ENCODE peak calls at places on chromosome 14, in seven cellular contexts. One of them, this sample, is unnamed.
A peak's percentile ranks its signal among the peaks of the same experiment; 100 is the strongest.

GRCh38 chr14:40599726-40600125 is 1007.0 kb upstream of the LRFN5 start:
- DNase-seq in lower lobe of right lung: no peak
- DNase-seq in GM12865: no peak
- DNase-seq in body of pancreas: no peak
- DNase-seq in A549: no peak
- DNase-seq in cardiac fibroblast: no peak
- DNase-seq in AG10803: no peak
- DNase-seq in this sample: no peak

GRCh38 chr14:77140937-77141591 is 527 bp downstream of the ZDHHC22 start:
- DNase-seq in GM12865: no peak
- DNase-seq in body of pancreas: no peak
- DNase-seq in cardiac fibroblast: peak; percentile 20
- DNase-seq in lower lobe of right lung: no peak
- DNase-seq in AG10803: no peak
- DNase-seq in A549: peak; percentile 49
- DNase-seq in this sample: peak; percentile 18

GRCh38 chr14:85587152-85587697 is 57.3 kb downstream of the FLRT2 start:
- DNase-seq in cardiac fibroblast: peak; percentile 81
- DNase-seq in lower lobe of right lung: no peak
- DNase-seq in A549: peak; percentile 46
- DNase-seq in GM12865: no peak
- DNase-seq in body of pancreas: no peak
- DNase-seq in AG10803: peak; percentile 80
- DNase-seq in this sample: peak; percentile 65

GRCh38 chr14:93073833-93074769 is 41.6 kb downstream of the ITPK1 start:
- DNase-seq in A549: no peak
- DNase-seq in lower lobe of right lung: peak; percentile 70
- DNase-seq in AG10803: peak; percentile 54
- DNase-seq in cardiac fibroblast: peak; percentile 67
- DNase-seq in body of pancreas: peak; percentile 64
- DNase-seq in GM12865: peak; percentile 35
- DNase-seq in this sample: peak; percentile 71

GRCh38 chr14:95323917-95324316 is 4.2 kb upstream of the CLMN start:
- DNase-seq in AG10803: no peak
- DNase-seq in lower lobe of right lung: peak; percentile 60
- DNase-seq in body of pancreas: no peak
- DNase-seq in cardiac fibroblast: no peak
- DNase-seq in A549: no peak
- DNase-seq in GM12865: no peak
- DNase-seq in this sample: no peak

GRCh38 chr14:33617154-33617553 is 333.7 kb downstream of the EGLN3 start:
- DNase-seq in AG10803: peak; percentile 75
- DNase-seq in body of pancreas: no peak
- DNase-seq in lower lobe of right lung: no peak
- DNase-seq in cardiac fibroblast: peak; percentile 71
- DNase-seq in A549: no peak
- DNase-seq in GM12865: no peak
- DNase-seq in this sample: peak; percentile 79

GRCh38 chr14:64937821-64938193 is 4.7 kb downstream of the GPX2 start:
- DNase-seq in cardiac fibroblast: peak; percentile 37
- DNase-seq in lower lobe of right lung: no peak
- DNase-seq in AG10803: peak; percentile 8
- DNase-seq in A549: peak; percentile 48
- DNase-seq in body of pancreas: no peak
- DNase-seq in GM12865: no peak
- DNase-seq in this sample: peak; percentile 31

GRCh38 chr14:72901361-72901760 is 7.5 kb upstream of the DPF3 start:
- DNase-seq in GM12865: no peak
- DNase-seq in AG10803: no peak
- DNase-seq in cardiac fibroblast: no peak
- DNase-seq in lower lobe of right lung: no peak
- DNase-seq in body of pancreas: no peak
- DNase-seq in A549: no peak
- DNase-seq in this sample: no peak

DNA sequence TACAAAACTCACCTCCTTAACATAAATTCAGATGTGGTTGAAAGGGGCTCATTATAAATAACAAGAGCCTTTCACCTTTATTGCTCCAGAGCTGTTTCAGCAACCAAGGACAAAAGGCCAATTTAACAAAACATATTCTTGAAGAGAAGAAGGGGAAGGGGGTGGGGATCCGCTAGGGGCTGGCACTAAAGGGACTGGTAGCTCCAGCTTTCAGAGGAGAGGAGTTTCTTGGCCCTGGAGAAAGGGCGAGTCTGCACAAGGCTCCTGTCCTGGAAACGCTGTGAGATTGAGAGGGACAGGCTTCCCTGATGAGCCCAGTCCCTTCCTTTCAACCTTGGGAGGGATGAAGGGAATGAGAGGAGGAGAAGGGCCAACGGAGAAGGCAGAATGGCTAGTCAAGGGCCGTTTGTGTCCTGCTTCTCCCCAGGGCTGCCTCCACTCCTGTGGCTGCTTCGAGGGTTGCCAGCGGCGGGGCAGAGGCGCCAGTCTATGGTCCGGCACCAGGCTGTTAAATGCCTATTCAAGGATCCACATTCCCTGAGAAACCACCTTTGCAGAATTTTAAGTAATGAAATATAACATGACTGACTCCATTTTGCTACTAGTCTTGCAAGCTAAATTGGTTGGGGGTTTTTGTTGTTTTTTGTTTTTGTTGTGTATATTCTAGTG is 9.7 kb upstream of the PIGH start:
- DNase-seq in body of pancreas: no peak
- DNase-seq in AG10803: no peak
- DNase-seq in GM12865: no peak
- DNase-seq in A549: no peak
- DNase-seq in lower lobe of right lung: no peak
- DNase-seq in cardiac fibroblast: no peak
- DNase-seq in this sample: no peak
- H3K4me3 ChIP-seq in body of pancreas: no peak overlapping the region
- H3K4me3 ChIP-seq in AG10803: no peak overlapping the region
- H3K4me3 ChIP-seq in GM12865: no peak overlapping the region
- H3K4me3 ChIP-seq in A549: no peak overlapping the region
- H3K4me3 ChIP-seq in lower lobe of right lung: no peak overlapping the region
- H3K4me3 ChIP-seq in cardiac fibroblast: no peak overlapping the region
- H3K4me3 ChIP-seq in this sample: no peak overlapping the region

GRCh38 chr14:44898547-44898946 is 63.2 kb downstream of the KLHL28 start:
- DNase-seq in GM12865: no peak
- DNase-seq in AG10803: peak; percentile 25
- DNase-seq in lower lobe of right lung: no peak
- DNase-seq in cardiac fibroblast: no peak
- DNase-seq in A549: no peak
- DNase-seq in body of pancreas: no peak
- DNase-seq in this sample: no peak

GRCh38 chr14:44895716-44896115 is 66.0 kb downstream of the KLHL28 start:
- DNase-seq in body of pancreas: no peak
- DNase-seq in GM12865: no peak
- DNase-seq in A549: no peak
- DNase-seq in cardiac fibroblast: peak; percentile 30
- DNase-seq in lower lobe of right lung: no peak
- DNase-seq in AG10803: peak; percentile 89
- DNase-seq in this sample: peak; percentile 52

GRCh38 chr14:44897844-44898151 is 63.9 kb downstream of the KLHL28 start:
- DNase-seq in cardiac fibroblast: no peak
- DNase-seq in A549: no peak
- DNase-seq in GM12865: no peak
- DNase-seq in body of pancreas: no peak
- DNase-seq in AG10803: no peak
- DNase-seq in lower lobe of right lung: no peak
- DNase-seq in this sample: peak; percentile 62

GRCh38 chr14:44897041-44897843 is 64.5 kb downstream of the KLHL28 start:
- DNase-seq in body of pancreas: peak; percentile 99
- DNase-seq in A549: peak; percentile 98
- DNase-seq in cardiac fibroblast: peak; percentile 98
- DNase-seq in lower lobe of right lung: peak; percentile 99
- DNase-seq in GM12865: peak; percentile 98
- DNase-seq in AG10803: peak; percentile 97
- DNase-seq in this sample: peak; percentile 97

GRCh38 chr14:44896275-44897040 is 65.3 kb downstream of the KLHL28 start:
- DNase-seq in body of pancreas: no peak
- DNase-seq in GM12865: peak; percentile 1
- DNase-seq in cardiac fibroblast: no peak
- DNase-seq in AG10803: no peak
- DNase-seq in lower lobe of right lung: no peak
- DNase-seq in A549: no peak
- DNase-seq in this sample: no peak
- H3K4me3 ChIP-seq in body of pancreas: no peak overlapping the region
- H3K4me3 ChIP-seq in GM12865: peak overlapping the region; percentile 91
- H3K4me3 ChIP-seq in cardiac fibroblast: no peak overlapping the region
- H3K4me3 ChIP-seq in AG10803: peak overlapping the region; percentile 10
- H3K4me3 ChIP-seq in lower lobe of right lung: peak overlapping the region; percentile 84
- H3K4me3 ChIP-seq in A549: peak overlapping the region; percentile 19
- H3K4me3 ChIP-seq in this sample: peak overlapping the region; percentile 66

GRCh38 chr14:102927878-102928411 is 5.5 kb downstream of the AMN start:
- DNase-seq in GM12865: no peak
- DNase-seq in AG10803: no peak
- DNase-seq in A549: no peak
- DNase-seq in lower lobe of right lung: peak; percentile 65
- DNase-seq in body of pancreas: no peak
- DNase-seq in cardiac fibroblast: no peak
- DNase-seq in this sample: no peak
- H3K4me3 ChIP-seq in GM12865: peak overlapping the region; percentile 64
- H3K4me3 ChIP-seq in AG10803: peak overlapping the region; percentile 34
- H3K4me3 ChIP-seq in A549: no peak overlapping the region
- H3K4me3 ChIP-seq in lower lobe of right lung: peak overlapping the region; percentile 57
- H3K4me3 ChIP-seq in body of pancreas: no peak overlapping the region
- H3K4me3 ChIP-seq in cardiac fibroblast: peak overlapping the region; percentile 37
- H3K4me3 ChIP-seq in this sample: peak overlapping the region; percentile 39

GRCh38 chr14:99792551-99793212 is 531 bp upstream of the EML1 start:
- DNase-seq in GM12865: no peak
- DNase-seq in A549: peak; percentile 16
- DNase-seq in body of pancreas: peak; percentile 24
- DNase-seq in AG10803: peak; percentile 38
- DNase-seq in lower lobe of right lung: no peak
- DNase-seq in cardiac fibroblast: peak; percentile 21
- DNase-seq in this sample: peak; percentile 20
- H3K4me3 ChIP-seq in GM12865: no peak overlapping the region
- H3K4me3 ChIP-seq in A549: peak overlapping the region; percentile 76
- H3K4me3 ChIP-seq in body of pancreas: peak overlapping the region; percentile 28
- H3K4me3 ChIP-seq in AG10803: peak overlapping the region; percentile 62
- H3K4me3 ChIP-seq in lower lobe of right lung: peak overlapping the region; percentile 56
- H3K4me3 ChIP-seq in cardiac fibroblast: peak overlapping the region; percentile 43
- H3K4me3 ChIP-seq in this sample: peak overlapping the region; percentile 48

GRCh38 chr14:74238974-74239847 is at the start of gene VSX2:
- DNase-seq in cardiac fibroblast: no peak
- DNase-seq in lower lobe of right lung: no peak
- DNase-seq in GM12865: no peak
- DNase-seq in body of pancreas: no peak
- DNase-seq in A549: no peak
- DNase-seq in AG10803: no peak
- DNase-seq in this sample: no peak
- H3K4me3 ChIP-seq in cardiac fibroblast: no peak within 1 kb of the TSS
- H3K4me3 ChIP-seq in lower lobe of right lung: peak within 1 kb of the TSS; percentile 42
- H3K4me3 ChIP-seq in GM12865: no peak within 1 kb of the TSS
- H3K4me3 ChIP-seq in body of pancreas: no peak within 1 kb of the TSS
- H3K4me3 ChIP-seq in A549: no peak within 1 kb of the TSS
- H3K4me3 ChIP-seq in AG10803: no peak within 1 kb of the TSS
- H3K4me3 ChIP-seq in this sample: no peak within 1 kb of the TSS

GRCh38 chr14:29928342-29928640 is 644 bp upstream of the PRKD1 start:
- DNase-seq in body of pancreas: no peak
- DNase-seq in A549: no peak
- DNase-seq in AG10803: no peak
- DNase-seq in cardiac fibroblast: no peak
- DNase-seq in lower lobe of right lung: no peak
- DNase-seq in GM12865: no peak
- DNase-seq in this sample: no peak
- H3K4me3 ChIP-seq in body of pancreas: no peak overlapping the region
- H3K4me3 ChIP-seq in A549: peak overlapping the region; percentile 69
- H3K4me3 ChIP-seq in AG10803: peak overlapping the region; percentile 50
- H3K4me3 ChIP-seq in cardiac fibroblast: peak overlapping the region; percentile 38
- H3K4me3 ChIP-seq in lower lobe of right lung: peak overlapping the region; percentile 69
- H3K4me3 ChIP-seq in GM12865: no peak overlapping the region
- H3K4me3 ChIP-seq in this sample: peak overlapping the region; percentile 41

GRCh38 chr14:35045798-35046047 is 349 bp upstream of the FAM177A1 start:
- DNase-seq in GM12865: no peak
- DNase-seq in body of pancreas: no peak
- DNase-seq in A549: peak; percentile 31
- DNase-seq in AG10803: no peak
- DNase-seq in lower lobe of right lung: no peak
- DNase-seq in cardiac fibroblast: no peak
- DNase-seq in this sample: no peak

GRCh38 chr14:35046751-35047536 is 872 bp downstream of the FAM177A1 start:
- DNase-seq in cardiac fibroblast: no peak
- DNase-seq in body of pancreas: peak; percentile 60
- DNase-seq in AG10803: no peak
- DNase-seq in A549: peak; percentile 64
- DNase-seq in GM12865: peak; percentile 68
- DNase-seq in lower lobe of right lung: no peak
- DNase-seq in this sample: peak; percentile 43

GRCh38 chr14:35050652-35051051 is 4.6 kb downstream of the FAM177A1 start:
- DNase-seq in cardiac fibroblast: peak; percentile 77
- DNase-seq in AG10803: peak; percentile 54
- DNase-seq in body of pancreas: no peak
- DNase-seq in lower lobe of right lung: no peak
- DNase-seq in GM12865: no peak
- DNase-seq in A549: peak; percentile 81
- DNase-seq in this sample: peak; percentile 83

GRCh38 chr14:35046048-35046750 is at the start of gene FAM177A1:
- DNase-seq in lower lobe of right lung: peak; percentile 100
- DNase-seq in AG10803: peak; percentile 96
- DNase-seq in cardiac fibroblast: peak; percentile 99
- DNase-seq in GM12865: peak; percentile 99
- DNase-seq in body of pancreas: peak; percentile 100
- DNase-seq in A549: peak; percentile 98
- DNase-seq in this sample: peak; percentile 98

GRCh38 chr14:35047961-35048513 is 2.0 kb downstream of the FAM177A1 start:
- DNase-seq in A549: no peak
- DNase-seq in lower lobe of right lung: no peak
- DNase-seq in GM12865: no peak
- DNase-seq in cardiac fibroblast: no peak
- DNase-seq in body of pancreas: no peak
- DNase-seq in AG10803: no peak
- DNase-seq in this sample: peak; percentile 9
- H3K4me3 ChIP-seq in A549: peak overlapping the region; percentile 82
- H3K4me3 ChIP-seq in lower lobe of right lung: peak overlapping the region; percentile 70
- H3K4me3 ChIP-seq in GM12865: no peak overlapping the region
- H3K4me3 ChIP-seq in cardiac fibroblast: no peak overlapping the region
- H3K4me3 ChIP-seq in body of pancreas: no peak overlapping the region
- H3K4me3 ChIP-seq in AG10803: no peak overlapping the region
- H3K4me3 ChIP-seq in this sample: peak overlapping the region; percentile 30

DNA sequence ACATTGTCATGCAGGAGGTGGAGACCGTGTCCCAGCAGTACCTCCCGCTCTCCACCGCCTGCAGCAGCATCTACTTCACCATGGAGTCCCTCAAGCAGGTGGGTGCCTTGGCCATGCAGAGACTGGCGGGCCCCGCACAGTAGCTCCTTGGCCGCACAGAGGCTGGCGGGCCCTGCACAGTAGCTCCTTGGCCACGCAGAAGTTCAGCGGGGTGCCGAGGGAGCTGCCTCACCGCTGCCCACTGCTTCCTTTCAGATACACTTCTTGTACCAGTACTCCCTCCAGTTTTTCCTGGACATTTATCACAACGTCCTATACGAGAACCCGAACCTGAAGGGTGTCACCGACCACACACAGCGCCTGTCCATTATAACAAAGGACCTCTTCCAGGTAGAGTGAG is 47.7 kb downstream of the HSP90AA1 start:
- DNase-seq in lower lobe of right lung: no peak
- DNase-seq in GM12865: no peak
- DNase-seq in A549: no peak
- DNase-seq in body of pancreas: no peak
- DNase-seq in AG10803: no peak
- DNase-seq in cardiac fibroblast: no peak
- DNase-seq in this sample: no peak
- H3K4me3 ChIP-seq in lower lobe of right lung: no peak overlapping the region
- H3K4me3 ChIP-seq in GM12865: no peak overlapping the region
- H3K4me3 ChIP-seq in A549: no peak overlapping the region
- H3K4me3 ChIP-seq in body of pancreas: no peak overlapping the region
- H3K4me3 ChIP-seq in AG10803: no peak overlapping the region
- H3K4me3 ChIP-seq in cardiac fibroblast: no peak overlapping the region
- H3K4me3 ChIP-seq in this sample: no peak overlapping the region